ENCODE peak calls at places on chromosomes 13 and 19, in six cellular contexts. P is SK-N-DZ; V is stimulated activated CD4-positive, alpha-beta T cell treated with anti-CD3 and anti-CD28 coated beads, Interleukin-2, amount 100 ng/mL, for 48 hours; M is activated CD4-positive, alpha-beta T cell treated with anti-CD3 and anti-CD28 coated beads for 4 hours; I is iPS-NIHi11; R is hepatocyte. B is an unnamed sample.

GRCh38 chr13:45047394-45048328 is 58.3 kb downstream of the GPALPP1 start:
- DNase-seq in V (peak; percentile 74), R (peak; percentile 89), M (peak; percentile 71), P (peak; percentile 70), I (peak; percentile 83), B (peak; percentile 61)

GRCh38 chr19:15934332-15935078 is at the start of gene CYP4F11:
- DNase-seq in V (no peak), M (no peak), R (no peak), P (no peak), I (peak; percentile 42), B (no peak)

GRCh38 chr13:113291997-113292862 is 4.8 kb upstream of the LAMP1 start:
- DNase-seq in M (peak; percentile 32), R (peak; percentile 34), V (peak; percentile 17), P (peak; percentile 21), I (peak; percentile 70), B (no peak)

GRCh38 chr19:6842871-6843607 is 44.3 kb upstream of the ADGRE1 start:
- DNase-seq in R (no peak), I (no peak), M (no peak), P (no peak), V (no peak), B (no peak)

GRCh38 chr19:6455924-6456323 is 3.7 kb downstream of the SLC25A23 start:
- DNase-seq in V (no peak), P (no peak), R (no peak), I (no peak), M (no peak), B (no peak)

GRCh38 chr13:45949161-45949560 is 97.6 kb upstream of the SIAH3 start:
- DNase-seq in V (no peak), I (no peak), M (no peak), P (no peak), R (no peak), B (no peak)

GRCh38 chr19:57191141-57192063 is at the start of gene ZNF264:
- DNase-seq in I (peak; percentile 92), V (peak; percentile 79), P (peak; percentile 74), M (peak; percentile 85), R (peak; percentile 92), B (peak; percentile 86)

GRCh38 chr19:4929186-4929585 is 19.9 kb downstream of the UHRF1 start:
- DNase-seq in I (no peak), M (no peak), P (no peak), R (no peak), V (no peak), B (no peak)

GRCh38 chr13:98478134-98479129 is 98.5 kb downstream of the STK24 start:
- DNase-seq in R (no peak), V (peak; percentile 25), P (peak; percentile 78), I (peak; percentile 49), M (no peak), B (no peak)

GRCh38 chr19:48842744-48843162 is 6.5 kb upstream of the HSD17B14 start:
- DNase-seq in M (peak; percentile 27), V (peak; percentile 52), I (peak; percentile 67), P (peak; percentile 41), R (peak; percentile 76), B (peak; percentile 22)

GRCh38 chr19:13091400-13092161 is 11.1 kb downstream of the LYL1 start:
- DNase-seq in R (peak; percentile 77), I (peak; percentile 61), P (no peak), M (no peak), V (no peak), B (no peak)

GRCh38 chr13:18952225-18953016 is 229.2 kb downstream of the TUBA3C start:
- DNase-seq in V (no peak), P (no peak), I (no peak), M (no peak), R (no peak), B (no peak)

GRCh38 chr19:54388001-54388802 is 23.5 kb upstream of the LAIR1 start:
- DNase-seq in M (peak; percentile 37), R (no peak), P (no peak), I (peak; percentile 26), V (no peak), B (peak; percentile 39)

GRCh38 chr13:111515648-111516047 is 195.2 kb downstream of the TEX29 start:
- DNase-seq in V (no peak), P (no peak), I (no peak), R (no peak), M (no peak), B (no peak)

B was measured in activated T-helper 1 cell treated with anti-CD3 and anti-CD28 coated beads, Interleukin-12 subunit alpha, Interleukin-12 subunit beta, Interleukin-2, Interleukin-4 antibody, amounts not matched to agents 30 ng/mL and 10 ng/mL and 1 ng/mL, durations not matched to agents 14 hours and 24 hours and 36 hours.